ENCODE peak calls at places on chromosomes 2 and 18, in four cellular contexts. O, I, X and T are unnamed samples.

GRCh38 chr2:43210467-43211303 is 15.7 kb downstream of the ZFP36L2 start:
- DNase-seq in O (no peak), I (no peak), X (peak; percentile 80), T (peak; percentile 65)

GRCh38 chr2:239939736-239940483 is 85.2 kb downstream of the NDUFA10 start:
- DNase-seq in O (no peak), X (no peak), I (no peak), T (no peak)

GRCh38 chr2:37377187-37377532 is 32.7 kb downstream of the QPCT start:
- DNase-seq in I (no peak), O (peak; percentile 25), X (peak; percentile 23), T (no peak)

GRCh38 chr2:235149240-235149641 is 197.4 kb downstream of the SH3BP4 start:
- DNase-seq in O (no peak), X (no peak), I (no peak), T (no peak)

GRCh38 chr2:223995569-223995968 is 38.3 kb downstream of the MRPL44 start:
- DNase-seq in X (no peak), I (no peak), O (no peak), T (no peak)

GRCh38 chr2:3307901-3308300 is 69.7 kb downstream of the EIPR1 start:
- DNase-seq in X (no peak), O (no peak), I (no peak), T (no peak)

GRCh38 chr2:197998702-197999101 is 194.3 kb downstream of the PLCL1 start:
- DNase-seq in O (no peak), X (no peak), I (no peak), T (no peak)

GRCh38 chr2:202278036-202278760 is 12.6 kb downstream of the NOP58 start:
- DNase-seq in X (peak; percentile 17), I (no peak), O (no peak), T (no peak)

GRCh38 chr2:237935740-237936452 is 30.9 kb upstream of the UBE2F start:
- DNase-seq in O (no peak), I (no peak), X (no peak), T (no peak)

GRCh38 chr18:12049983-12050811 is 43.4 kb upstream of the ANKRD62 start:
- DNase-seq in X (no peak), O (no peak), I (no peak), T (no peak)

GRCh38 chr18:2641638-2642037 is 13.9 kb upstream of the SMCHD1 start:
- DNase-seq in O (no peak), I (no peak), X (peak; percentile 25), T (no peak)

GRCh38 chr2:178273787-178274360 is 79.6 kb downstream of the OSBPL6 start:
- DNase-seq in I (no peak), X (no peak), O (no peak), T (no peak)

GRCh38 chr18:46035701-46036680 is 36.1 kb downstream of the PSTPIP2 start:
- DNase-seq in I (no peak), O (no peak), X (peak; percentile 56), T (no peak)

GRCh38 chr2:2558476-2558875 is 227.4 kb upstream of the MYT1L start:
- DNase-seq in I (no peak), X (no peak), O (no peak), T (no peak)

GRCh38 chr2:201852878-201853415 is 46.6 kb downstream of the CDK15 start:
- DNase-seq in X (no peak), I (no peak), O (no peak), T (no peak)

GRCh38 chr18:56289381-56289780 is 349.0 kb downstream of the TXNL1 start:
- DNase-seq in O (no peak), I (no peak), X (no peak), T (no peak)